ENCODE peak calls at places on chromosome 2, in ten cellular contexts. W, Z, H, J, Q, R, D, K, N and T are unnamed samples.

GRCh38 chr2:71605173-71605641 is 151.8 kb downstream of the DYSF start:
- DNase-seq in W (no peak), Z (peak), H (no peak), J (no peak), Q (peak), R (peak), D (no peak), K (no peak), N (no peak), T (no peak)

GRCh38 chr2:166106431-166107015 is 21.3 kb downstream of the SCN1A start:
- DNase-seq in W (no peak), Z (no peak), H (peak), J (no peak), Q (no peak), R (peak), D (no peak), K (no peak), N (no peak), T (no peak)

GRCh38 chr2:30277582-30277981 is 46.2 kb downstream of the LBH start:
- DNase-seq in W (no peak), Z (no peak), H (no peak), J (no peak), Q (no peak), R (no peak), D (no peak), K (no peak), N (no peak), T (no peak)

GRCh38 chr2:98507940-98508689 is 63.5 kb downstream of the INPP4A start:
- DNase-seq in W (no peak), Z (peak), H (no peak), J (no peak), Q (no peak), R (peak), D (no peak), K (no peak), N (no peak), T (no peak)

GRCh38 chr2:124560592-124561112 is 535.6 kb downstream of the CNTNAP5 start:
- DNase-seq in W (no peak), Z (no peak), H (no peak), J (no peak), Q (no peak), R (no peak), D (no peak), K (peak), N (no peak), T (no peak)

GRCh38 chr2:146576301-146576700 is 1268.5 kb upstream of the ACVR2A start:
- DNase-seq in W (no peak), Z (no peak), H (peak), J (peak), Q (no peak), R (peak), D (no peak), K (no peak), N (peak), T (no peak)

GRCh38 chr2:189492451-189492850 is 51.2 kb downstream of the WDR75 start:
- DNase-seq in W (no peak), Z (no peak), H (peak), J (peak), Q (no peak), R (no peak), D (no peak), K (no peak), N (no peak), T (no peak)

GRCh38 chr2:169849710-169850109 is 22.5 kb downstream of the UBR3 start:
- DNase-seq in W (no peak), Z (no peak), H (no peak), J (no peak), Q (no peak), R (no peak), D (no peak), K (no peak), N (no peak), T (no peak)

GRCh38 chr2:19228720-19229119 is 129.7 kb downstream of the OSR1 start:
- DNase-seq in W (no peak), Z (no peak), H (no peak), J (peak), Q (no peak), R (no peak), D (no peak), K (no peak), N (no peak), T (no peak)

GRCh38 chr2:160294339-160294803 is 94.3 kb upstream of the ITGB6 start:
- DNase-seq in W (peak), Z (peak), H (peak), J (peak), Q (peak), R (peak), D (peak), K (no peak), N (peak), T (no peak)

GRCh38 chr2:34102359-34102758 is 503.3 kb upstream of the FAM98A start:
- DNase-seq in W (no peak), Z (no peak), H (peak), J (peak), Q (no peak), R (peak), D (no peak), K (no peak), N (no peak), T (no peak)

GRCh38 chr2:232870002-232870765 is at the start of gene SNORC:
- DNase-seq in W (no peak), Z (no peak), H (no peak), J (no peak), Q (peak), R (no peak), D (no peak), K (no peak), N (no peak), T (no peak)

GRCh38 chr2:1972428-1972827 is 228.1 kb upstream of the PXDN start:
- DNase-seq in W (no peak), Z (no peak), H (no peak), J (no peak), Q (no peak), R (peak), D (no peak), K (no peak), N (no peak), T (no peak)

GRCh38 chr2:217766356-217766755 is 236.4 kb downstream of the TNS1 start:
- DNase-seq in W (no peak), Z (no peak), H (no peak), J (no peak), Q (no peak), R (no peak), D (no peak), K (no peak), N (no peak), T (no peak)

GRCh38 chr2:234166521-234166920 is 116.0 kb downstream of the SPP2 start:
- DNase-seq in W (no peak), Z (no peak), H (no peak), J (no peak), Q (no peak), R (no peak), D (no peak), K (no peak), N (no peak), T (no peak)

GRCh38 chr2:171553858-171554257 is 31.6 kb downstream of the CYBRD1 start:
- DNase-seq in W (no peak), Z (no peak), H (no peak), J (no peak), Q (peak), R (no peak), D (no peak), K (peak), N (peak), T (no peak)

GRCh38 chr2:228039752-228040534 is 141.5 kb downstream of the SPHKAP start:
- DNase-seq in W (peak), Z (no peak), H (no peak), J (peak), Q (no peak), R (peak), D (no peak), K (peak), N (peak), T (peak)

GRCh38 chr2:240793313-240794177 is 26.5 kb downstream of the KIF1A start:
- DNase-seq in W (no peak), Z (no peak), H (no peak), J (no peak), Q (peak), R (no peak), D (no peak), K (no peak), N (no peak), T (no peak)

GRCh38 chr2:61718965-61719364 is 134.9 kb downstream of the FAM161A start:
- DNase-seq in W (no peak), Z (peak), H (no peak), J (no peak), Q (no peak), R (no peak), D (no peak), K (no peak), N (no peak), T (no peak)

GRCh38 chr2:40591785-40592184 is 139.9 kb upstream of the SLC8A1 start:
- DNase-seq in W (no peak), Z (no peak), H (no peak), J (no peak), Q (no peak), R (no peak), D (no peak), K (no peak), N (no peak), T (no peak)

GRCh38 chr2:69997296-69998184 is 36.1 kb upstream of the ASPRV1 start:
- DNase-seq in W (peak), Z (peak), H (peak), J (peak), Q (peak), R (no peak), D (no peak), K (no peak), N (peak), T (no peak)

GRCh38 chr2:181258761-181259160 is 198.4 kb upstream of the ITGA4 start:
- DNase-seq in W (peak), Z (no peak), H (peak), J (peak), Q (no peak), R (peak), D (peak), K (no peak), N (peak), T (no peak)

GRCh38 chr2:201949036-201950012 is 84.3 kb upstream of the FZD7 start:
- DNase-seq in W (no peak), Z (no peak), H (peak), J (no peak), Q (no peak), R (no peak), D (no peak), K (no peak), N (no peak), T (no peak)

GRCh38 chr2:12534646-12535263 is 182.0 kb upstream of the TRIB2 start:
- DNase-seq in W (peak), Z (no peak), H (peak), J (peak), Q (no peak), R (peak), D (peak), K (no peak), N (peak), T (no peak)

GRCh38 chr2:217573565-217573964 is 429.2 kb downstream of the TNS1 start:
- DNase-seq in W (peak), Z (peak), H (peak), J (no peak), Q (no peak), R (peak), D (peak), K (no peak), N (peak), T (no peak)

GRCh38 chr2:213162515-213163118 is 11.2 kb upstream of the IKZF2 start:
- DNase-seq in W (no peak), Z (no peak), H (peak), J (no peak), Q (no peak), R (no peak), D (no peak), K (no peak), N (peak), T (no peak)

GRCh38 chr2:202376460-202377307 is 557 bp downstream of the BMPR2 start:
- DNase-seq in W (peak), Z (peak), H (peak), J (peak), Q (peak), R (peak), D (no peak), K (peak), N (peak), T (peak)

GRCh38 chr2:140624188-140624587 is 1506.6 kb downstream of the LRP1B start:
- DNase-seq in W (no peak), Z (no peak), H (no peak), J (no peak), Q (no peak), R (no peak), D (no peak), K (no peak), N (no peak), T (no peak)

GRCh38 chr2:218605438-218605837 is 2.3 kb upstream of the PLCD4 start:
- DNase-seq in W (peak), Z (peak), H (peak), J (no peak), Q (peak), R (peak), D (peak), K (no peak), N (peak), T (no peak)

GRCh38 chr2:62074233-62074632 is 121.7 kb upstream of the B3GNT2 start:
- DNase-seq in W (no peak), Z (no peak), H (peak), J (no peak), Q (no peak), R (no peak), D (no peak), K (no peak), N (no peak), T (no peak)

GRCh38 chr2:96821113-96821512 is 5.0 kb downstream of the CNNM3 start:
- DNase-seq in W (no peak), Z (no peak), H (no peak), J (no peak), Q (no peak), R (no peak), D (no peak), K (no peak), N (no peak), T (no peak)
- TF ChIP-seq CTCF in W (no peak), Z (no peak), H (no peak), J (no peak), Q (no peak), R (no peak), D (no peak), K (no peak), N (no peak), T (no peak)

DNA sequence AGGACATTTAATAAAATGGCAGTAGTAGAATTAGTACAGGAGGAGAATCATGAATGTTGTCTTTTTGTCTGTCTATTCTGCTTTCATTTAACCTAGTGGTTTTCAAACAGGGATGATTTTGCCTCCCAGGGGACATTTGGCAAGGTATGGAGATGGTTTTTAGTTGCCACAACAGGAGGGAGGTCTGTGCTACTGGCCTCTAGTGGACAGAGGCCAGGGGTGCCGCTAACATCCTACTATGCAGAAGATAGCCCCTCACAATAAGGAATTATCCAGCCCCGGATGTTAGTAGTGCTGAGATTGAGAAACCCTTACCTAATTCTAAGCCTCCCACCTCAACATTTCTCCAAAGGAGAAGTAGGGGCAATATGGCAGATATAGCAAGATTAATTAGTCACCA is 18.3 kb downstream of the FASTKD2 start:
- DNase-seq in W (no peak), Z (no peak), H (no peak), J (no peak), Q (no peak), R (peak), D (no peak), K (no peak), N (no peak), T (no peak)
- TF ChIP-seq CTCF in W (peak), Z (no peak), H (peak), J (peak), Q (peak), R (peak), D (peak), K (peak), N (peak), T (peak)

GRCh38 chr2:230814616-230815015 is 50.1 kb upstream of the ITM2C start:
- DNase-seq in W (no peak), Z (no peak), H (peak), J (no peak), Q (no peak), R (peak), D (peak), K (no peak), N (peak), T (peak)
- TF ChIP-seq CTCF in W (peak), Z (peak), H (peak), J (peak), Q (peak), R (peak), D (peak), K (peak), N (peak), T (peak)

DNA sequence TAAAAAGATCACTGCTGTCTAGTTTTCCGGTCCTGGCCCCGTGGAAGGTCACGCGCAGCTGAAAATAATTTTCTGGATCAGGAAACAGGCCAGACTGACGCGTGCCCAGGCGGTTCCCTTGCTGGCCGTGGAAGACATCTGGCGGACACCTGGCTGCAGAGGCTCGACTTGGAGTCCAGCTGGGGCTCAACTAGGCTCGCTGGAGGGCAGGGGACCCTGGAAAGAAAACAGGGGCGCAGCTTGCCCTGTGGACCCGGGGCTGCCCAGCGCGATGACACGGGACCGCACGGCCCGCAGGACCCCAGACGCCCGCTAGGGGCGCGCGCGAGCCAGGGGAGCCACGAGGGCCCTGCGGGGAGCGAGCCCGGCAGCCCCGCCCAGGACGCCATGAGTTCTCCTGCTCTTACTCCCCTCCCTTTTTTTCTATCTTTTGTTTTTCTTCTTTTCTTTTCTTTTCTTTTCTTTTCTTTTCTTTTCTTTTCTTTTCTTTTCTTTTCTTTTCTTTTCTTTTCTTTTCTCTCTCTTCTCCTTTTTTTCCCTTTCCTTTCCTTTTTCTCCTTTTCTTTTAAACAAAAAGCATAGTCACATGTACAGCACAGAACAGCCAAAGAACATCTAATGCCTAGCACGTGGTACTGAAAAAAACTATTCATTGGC is 43.2 kb upstream of the UBE2F start:
- DNase-seq in W (peak), Z (peak), H (peak), J (peak), Q (peak), R (peak), D (peak), K (peak), N (peak), T (peak)
- TF ChIP-seq CTCF in W (peak), Z (peak), H (peak), J (peak), Q (peak), R (peak), D (peak), K (peak), N (peak), T (peak)

GRCh38 chr2:150485114-150485870 is 2.2 kb downstream of the RND3 start:
- DNase-seq in W (no peak), Z (peak), H (peak), J (peak), Q (peak), R (peak), D (no peak), K (peak), N (peak), T (peak)
- TF ChIP-seq CTCF in W (no peak), Z (no peak), H (no peak), J (peak), Q (no peak), R (peak), D (peak), K (peak), N (peak), T (no peak)